ENCODE peak calls at places on chromosomes 7 and 10, in six cellular contexts. V is NT2/D1; G is AG04450; D is esophagus muscularis mucosa; R is RWPE2; C is CD8-positive, alpha-beta T cell. Z is an unnamed sample.

GRCh38 chr10:19788075-19788686 is 28.1 kb upstream of the PLXDC2 start:
- DNase-seq in G (peak), D (no peak), R (no peak), V (peak), C (no peak), Z (peak)

GRCh38 chr10:110461088-110461487 is 36.6 kb upstream of the DUSP5 start:
- DNase-seq in R (no peak), V (no peak), C (no peak), G (no peak), D (no peak), Z (no peak)

GRCh38 chr7:111485981-111486380 is 76.3 kb downstream of the IMMP2L start:
- DNase-seq in R (no peak), C (no peak), V (no peak), G (no peak), D (no peak), Z (no peak)

GRCh38 chr10:4477664-4478063 is 348.3 kb upstream of the AKR1E2 start:
- DNase-seq in G (no peak), R (no peak), D (no peak), C (no peak), V (no peak), Z (no peak)

GRCh38 chr7:94041529-94041928 is 37.4 kb upstream of the BET1 start:
- DNase-seq in D (no peak), G (no peak), C (no peak), R (no peak), V (no peak), Z (no peak)

GRCh38 chr7:106620681-106621080 is 40.3 kb downstream of the CCDC71L start:
- DNase-seq in C (no peak), D (no peak), V (no peak), G (no peak), R (no peak), Z (no peak)

GRCh38 chr7:12475362-12476063 is 71.8 kb upstream of the VWDE start:
- DNase-seq in C (no peak), V (no peak), G (no peak), R (no peak), D (no peak), Z (no peak)

GRCh38 chr10:77796311-77796915 is 130.1 kb downstream of the DLG5 start:
- DNase-seq in G (no peak), R (peak), D (no peak), V (no peak), C (no peak), Z (no peak)

GRCh38 chr7:107742678-107743566 is 1.0 kb upstream of the CBLL1 start:
- DNase-seq in C (no peak), G (no peak), R (peak), V (peak), D (no peak), Z (no peak)

GRCh38 chr7:74187915-74188675 is 13.9 kb downstream of the EIF4H start:
- DNase-seq in G (no peak), R (no peak), C (no peak), D (no peak), V (no peak), Z (no peak)

GRCh38 chr10:22341190-22341935 is 3.9 kb upstream of the SPAG6 start:
- DNase-seq in D (no peak), G (no peak), C (no peak), V (no peak), R (no peak), Z (no peak)

GRCh38 chr7:151607464-151607867 is 87.8 kb upstream of the RHEB start:
- DNase-seq in R (no peak), V (no peak), D (no peak), C (no peak), G (no peak), Z (no peak)

GRCh38 chr7:43311694-43312093 is 199.2 kb downstream of the HECW1 start:
- DNase-seq in D (no peak), C (no peak), G (no peak), R (no peak), V (no peak), Z (no peak)

GRCh38 chr7:102454423-102454822 is 10.2 kb downstream of the ALKBH4 start:
- DNase-seq in G (no peak), D (no peak), V (no peak), C (no peak), R (no peak), Z (no peak)

GRCh38 chr10:70381491-70382421 is 669 bp downstream of the LRRC20 start:
- DNase-seq in V (no peak), R (no peak), C (no peak), D (no peak), G (no peak), Z (no peak)

GRCh38 chr7:87345166-87345927 is at the start of gene CROT:
- DNase-seq in C (peak), G (peak), D (peak), R (peak), V (peak), Z (peak)

GRCh38 chr10:65358565-65358964 is 1567.3 kb upstream of the LRRTM3 start:
- DNase-seq in D (no peak), R (no peak), C (no peak), V (peak), G (no peak), Z (peak)

GRCh38 chr7:101632641-101633040 is 3.5 kb upstream of the MYL10 start:
- DNase-seq in C (no peak), V (no peak), R (no peak), D (no peak), G (no peak), Z (no peak)

GRCh38 chr7:42285383-42285824 is 48.4 kb upstream of the GLI3 start:
- DNase-seq in C (no peak), D (no peak), G (no peak), R (no peak), V (no peak), Z (no peak)

GRCh38 chr7:113209449-113210203 is 91.3 kb upstream of the SMIM30 start:
- DNase-seq in R (no peak), G (no peak), V (no peak), D (no peak), C (no peak), Z (no peak)

GRCh38 chr10:33660329-33660728 is 325.9 kb upstream of the NRP1 start:
- DNase-seq in V (no peak), G (no peak), C (no peak), D (no peak), R (no peak), Z (no peak)

GRCh38 chr7:43572516-43573049 is 10.3 kb upstream of the STK17A start:
- DNase-seq in V (no peak), D (peak), R (peak), G (peak), C (no peak), Z (peak)

GRCh38 chr10:71921319-71922027 is 42.7 kb upstream of the CHST3 start:
- DNase-seq in V (no peak), C (no peak), G (no peak), R (no peak), D (no peak), Z (no peak)

GRCh38 chr7:151780626-151781025 is 96.3 kb downstream of the PRKAG2 start:
- DNase-seq in C (no peak), G (no peak), V (no peak), R (no peak), D (no peak), Z (no peak)

DNA sequence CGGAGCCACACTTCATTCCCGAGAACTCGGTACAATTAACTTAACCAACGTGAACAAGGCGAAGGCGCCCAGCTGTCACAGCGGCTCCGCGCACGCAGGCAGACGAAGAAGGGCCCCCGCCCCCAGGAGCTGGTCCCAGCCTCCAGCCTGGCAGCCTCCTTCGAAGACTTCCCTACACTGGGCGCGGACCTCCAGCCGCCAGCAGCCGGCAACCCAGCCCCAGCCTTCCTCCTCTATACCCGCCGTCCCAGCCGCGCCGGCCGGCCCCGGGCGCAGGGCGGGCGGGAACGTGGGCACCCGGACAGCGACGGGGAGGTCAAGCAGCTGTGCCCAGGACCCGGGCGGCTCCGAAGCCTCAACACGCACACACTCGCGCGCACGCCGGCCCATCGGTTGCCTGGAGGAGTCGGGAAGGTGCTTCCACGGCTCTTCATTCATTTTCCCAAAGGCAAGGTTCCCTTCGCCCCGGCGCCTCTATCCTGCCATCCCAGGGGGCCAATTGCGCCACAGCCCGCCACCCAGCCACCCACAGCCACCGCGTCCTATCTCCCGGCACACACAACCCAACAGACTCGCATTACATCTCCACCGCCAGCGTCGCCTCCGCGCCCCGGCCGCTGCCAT is 1.6 kb downstream of the CHST15 start:
- DNase-seq in V (no peak), R (no peak), G (no peak), D (no peak), C (no peak), Z (no peak)
- H3K4me3 ChIP-seq in V (peak), R (peak), G (peak), D (peak), C (no peak), Z (no peak)

GRCh38 chr7:122307228-122307619 is 2.7 kb upstream of the FEZF1 start:
- DNase-seq in G (no peak), R (no peak), C (no peak), V (no peak), D (no peak), Z (no peak)
- H3K4me3 ChIP-seq in G (no peak), R (no peak), C (no peak), V (peak), D (no peak), Z (no peak)

DNA sequence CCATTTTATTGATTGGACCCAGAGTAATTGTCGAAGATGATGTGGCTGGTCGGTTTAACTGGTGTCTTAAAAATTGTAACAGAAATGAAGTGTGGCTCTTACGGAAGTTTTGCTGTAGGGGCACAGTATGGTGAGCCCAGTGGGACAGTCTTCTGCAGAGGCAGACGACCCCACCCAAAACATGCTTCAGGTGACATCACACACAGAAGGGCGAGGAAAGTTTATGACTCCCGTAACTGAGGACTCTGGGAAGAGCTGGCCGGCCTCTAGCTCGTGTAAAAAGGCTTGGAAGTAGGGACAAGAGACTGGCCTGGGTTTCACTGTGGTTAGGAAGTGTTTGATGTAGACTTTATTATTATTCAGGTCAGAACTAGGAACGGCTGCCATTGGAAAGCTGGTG is 73.3 kb downstream of the HTR5A start:
- DNase-seq in C (no peak), G (no peak), R (no peak), V (no peak), D (peak), Z (no peak)
- H3K4me3 ChIP-seq in C (no peak), G (no peak), R (no peak), V (no peak), D (no peak), Z (no peak)

GRCh38 chr10:93437000-93437945 is 44.9 kb downstream of the MYOF start:
- DNase-seq in D (peak), G (peak), C (no peak), V (no peak), R (peak), Z (no peak)
- H3K4me3 ChIP-seq in D (peak), G (peak), C (no peak), V (peak), R (no peak), Z (no peak)

Z was measured in Jurkat, Clone E6-1.